ENCODE peak calls at places on chromosomes 6 and 20, in nine cellular contexts. R is uterus; T is neuronal stem cell; M is CD8-positive, alpha-beta memory T cell; P is suprapubic skin; O is aorta; B is tibial artery; I is tibial nerve; F is transverse colon. N is an unnamed sample.
A peak's percentile ranks its signal among the peaks of the same experiment; 100 is the strongest.

GRCh38 chr6:122580731-122581130 is 29.5 kb upstream of the PKIB start:
- DNase-seq in I (no peak), F (no peak), B (no peak), R (no peak), M (no peak), P (no peak), O (no peak), T (no peak), N (no peak)

GRCh38 chr6:143176090-143177021 is 115.7 kb downstream of the AIG1 start:
- DNase-seq in F (no peak), T (no peak), M (no peak), I (no peak), O (no peak), P (no peak), R (no peak), B (no peak), N (no peak)

GRCh38 chr20:35088231-35088794 is 4.3 kb downstream of the TRPC4AP start:
- DNase-seq in R (no peak), O (no peak), F (no peak), M (no peak), B (no peak), P (no peak), I (no peak), T (no peak), N (no peak)

GRCh38 chr6:81465859-81466258 is 286.6 kb downstream of the TENT5A start:
- DNase-seq in I (no peak), M (no peak), T (peak; percentile 1), R (no peak), B (no peak), P (no peak), O (no peak), F (no peak), N (no peak)

GRCh38 chr20:438581-439469 is 23.5 kb downstream of the TBC1D20 start:
- DNase-seq in I (no peak), M (peak; percentile 42), B (no peak), T (no peak), P (peak; percentile 48), R (no peak), O (peak; percentile 55), F (peak; percentile 41), N (no peak)

GRCh38 chr20:57451759-57452661 is 60.8 kb downstream of the RBM38 start:
- DNase-seq in I (no peak), T (no peak), F (no peak), P (no peak), O (no peak), R (no peak), M (no peak), B (no peak), N (no peak)

GRCh38 chr6:136983692-136984091 is 61.1 kb downstream of the IL20RA start:
- DNase-seq in F (no peak), I (no peak), T (no peak), M (no peak), B (no peak), P (no peak), O (no peak), R (no peak), N (no peak)

GRCh38 chr6:41767112-41767946 is 12.4 kb downstream of the FRS3 start:
- DNase-seq in R (peak; percentile 65), B (no peak), M (no peak), T (no peak), P (no peak), I (no peak), O (peak; percentile 51), F (peak; percentile 43), N (no peak)

GRCh38 chr6:4336778-4337442 is 201.5 kb upstream of the ECI2 start:
- DNase-seq in T (no peak), F (no peak), O (no peak), B (no peak), M (no peak), P (no peak), I (no peak), R (peak; percentile 71), N (no peak)

GRCh38 chr6:47044418-47044817 is 2.3 kb upstream of the ADGRF1 start:
- DNase-seq in M (no peak), F (peak; percentile 17), R (no peak), I (no peak), O (no peak), T (no peak), B (no peak), P (no peak), N (no peak)

GRCh38 chr6:133917781-133918180 is 28.9 kb downstream of the TCF21 start:
- DNase-seq in M (no peak), O (no peak), P (no peak), B (no peak), R (no peak), T (no peak), F (no peak), I (no peak), N (no peak)

GRCh38 chr6:106591111-106591825 is 38.0 kb downstream of the RTN4IP1 start:
- DNase-seq in M (no peak), I (no peak), B (no peak), P (no peak), T (no peak), O (peak; percentile 48), R (no peak), F (no peak), N (no peak)

GRCh38 chr6:21914121-21914973 is 320.8 kb downstream of the SOX4 start:
- DNase-seq in O (peak; percentile 82), B (no peak), M (no peak), F (peak; percentile 55), R (peak; percentile 84), P (peak; percentile 66), T (no peak), I (peak; percentile 45), N (no peak)

DNA sequence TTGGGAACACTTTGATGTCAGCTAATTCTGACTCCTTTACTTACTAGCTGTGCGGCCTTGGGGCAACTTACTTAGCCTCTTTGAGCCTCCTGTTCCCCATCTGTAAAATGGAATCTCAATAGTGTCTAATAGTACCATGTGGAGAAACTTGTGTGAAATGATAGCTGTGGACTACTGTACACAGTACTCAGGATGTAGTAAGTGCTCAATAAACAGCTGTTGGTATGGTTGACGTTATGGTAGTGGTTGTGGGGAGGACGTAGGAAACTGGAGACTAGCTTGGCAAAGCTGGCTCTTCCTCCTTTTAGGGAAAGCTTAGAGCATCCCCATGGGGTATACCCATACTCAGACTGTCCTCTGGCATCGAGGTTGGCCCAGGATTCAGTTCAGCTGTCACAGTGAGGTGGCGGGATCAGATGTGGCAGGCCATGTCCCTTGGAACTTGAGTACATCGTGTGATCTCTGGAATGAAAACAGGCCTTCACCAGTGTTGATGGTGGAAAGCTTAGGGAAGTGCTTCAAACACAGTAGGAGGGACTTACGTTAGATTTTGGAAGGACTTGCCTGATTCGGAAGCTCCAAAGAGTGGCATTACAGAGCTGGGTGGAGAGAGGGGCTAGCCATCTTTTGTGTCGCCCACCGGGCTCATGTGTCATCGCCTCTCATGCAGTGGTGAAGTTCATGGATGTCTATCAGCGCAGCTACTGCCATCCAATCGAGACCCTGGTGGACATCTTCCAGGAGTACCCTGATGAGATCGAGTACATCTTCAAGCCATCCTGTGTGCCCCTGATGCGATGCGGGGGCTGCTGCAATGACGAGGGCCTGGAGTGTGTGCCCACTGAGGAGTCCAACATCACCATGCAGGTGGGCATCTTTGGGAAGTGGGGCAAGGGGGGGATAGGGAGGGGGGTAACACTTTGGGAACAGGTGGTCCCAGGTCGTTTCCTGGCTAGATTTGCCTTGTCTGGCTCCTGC is 7.1 kb downstream of the VEGFA start:
- DNase-seq in F (no peak), P (no peak), R (no peak), I (no peak), T (no peak), O (no peak), B (no peak), M (no peak), N (no peak)
- H3K27ac ChIP-seq in F (no peak overlapping the region), P (no peak overlapping the region), R (peak overlapping the region; percentile 30), I (no peak overlapping the region), T (no peak overlapping the region), O (no peak overlapping the region), B (no peak overlapping the region), M (no peak overlapping the region), N (no peak overlapping the region)

GRCh38 chr6:108364470-108364869 is 69.6 kb downstream of the AFG1L start:
- DNase-seq in F (no peak), M (no peak), P (no peak), O (no peak), I (no peak), T (no peak), R (no peak), B (no peak), N (no peak)
- H3K27ac ChIP-seq in F (no peak overlapping the region), M (no peak overlapping the region), P (no peak overlapping the region), O (no peak overlapping the region), I (no peak overlapping the region), T (no peak overlapping the region), R (no peak overlapping the region), B (no peak overlapping the region), N (no peak overlapping the region)

DNA sequence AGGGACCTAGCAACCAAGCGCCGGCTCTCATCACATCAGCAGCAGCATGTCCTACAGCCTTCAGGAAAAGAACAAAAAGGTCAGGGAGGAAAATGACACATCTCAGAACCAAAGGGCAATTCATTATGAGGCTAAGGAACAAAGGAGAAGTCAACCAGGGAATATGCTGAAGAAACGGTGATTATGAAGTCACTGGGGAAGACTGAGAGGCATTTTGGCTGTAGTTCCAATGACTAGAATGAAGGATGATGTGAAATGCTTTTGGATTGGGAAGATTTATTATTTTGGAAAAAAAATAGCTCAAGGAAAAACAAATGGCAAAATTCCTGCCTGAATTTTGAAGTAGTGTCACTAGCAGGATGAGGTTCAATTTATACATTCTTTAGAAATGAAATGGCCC is 5.7 kb downstream of the BACH2 start:
- DNase-seq in M (no peak), B (no peak), P (no peak), F (no peak), O (no peak), I (no peak), R (no peak), T (no peak), N (no peak)
- H3K27ac ChIP-seq in M (no peak overlapping the region), B (no peak overlapping the region), P (no peak overlapping the region), F (no peak overlapping the region), O (no peak overlapping the region), I (peak overlapping the region; percentile 62), R (no peak overlapping the region), T (no peak overlapping the region), N (no peak overlapping the region)

GRCh38 chr6:1024587-1024986 is 287.3 kb upstream of the FOXQ1 start:
- DNase-seq in P (no peak), M (no peak), O (no peak), T (no peak), B (no peak), F (peak; percentile 17), R (no peak), I (no peak), N (no peak)
- H3K27ac ChIP-seq in P (no peak overlapping the region), M (no peak overlapping the region), O (no peak overlapping the region), T (no peak overlapping the region), B (no peak overlapping the region), F (peak overlapping the region; percentile 3), R (no peak overlapping the region), I (no peak overlapping the region), N (no peak overlapping the region)

DNA sequence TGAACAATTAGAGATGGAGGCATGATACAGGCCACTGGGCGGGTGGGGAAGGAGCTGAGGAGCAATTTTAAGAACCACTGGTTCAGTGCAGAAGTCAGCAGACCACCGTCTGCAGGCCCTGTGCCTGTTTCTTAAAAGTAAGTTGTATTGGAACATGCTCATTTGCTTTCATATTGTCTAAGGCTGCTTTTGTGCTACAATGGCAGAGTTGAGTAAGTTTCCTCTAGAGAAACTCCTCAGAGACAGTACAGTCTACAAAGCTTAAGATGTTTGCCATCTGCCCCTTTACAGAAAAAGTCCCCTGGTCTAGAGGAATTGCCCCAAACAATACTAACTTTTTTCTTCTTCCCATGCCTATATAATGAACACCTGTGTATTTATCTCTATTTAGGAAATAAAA is 28.5 kb upstream of the UBE2J1 start:
- DNase-seq in T (no peak), P (no peak), O (no peak), R (no peak), I (no peak), B (no peak), F (no peak), M (no peak), N (no peak)
- H3K27ac ChIP-seq in T (no peak overlapping the region), P (no peak overlapping the region), O (no peak overlapping the region), R (no peak overlapping the region), I (no peak overlapping the region), B (no peak overlapping the region), F (no peak overlapping the region), M (no peak overlapping the region), N (no peak overlapping the region)